ENCODE peak calls at places on chromosomes 13 and 19, in five cellular contexts. E, M, Y, P and O are unnamed samples.

GRCh38 chr19:52599241-52599640 is 29.2 kb downstream of the ZNF701 start:
- DNase-seq in E (no peak), M (no peak), Y (no peak), P (no peak), O (no peak)

GRCh38 chr13:94205896-94206295 is 273.6 kb downstream of the DCT start:
- DNase-seq in E (no peak), M (no peak), Y (no peak), P (no peak), O (no peak)

GRCh38 chr13:76754414-76754813 is 131.8 kb downstream of the KCTD12 start:
- DNase-seq in E (no peak), M (peak), Y (peak), P (peak), O (no peak)

GRCh38 chr19:14871619-14872230 is 14.2 kb downstream of the OR7A17 start:
- DNase-seq in E (no peak), M (no peak), Y (peak), P (no peak), O (no peak)

GRCh38 chr19:16078311-16078758 is 2.0 kb downstream of the TPM4 start:
- DNase-seq in E (no peak), M (peak), Y (peak), P (peak), O (no peak)

GRCh38 chr19:13206581-13206980 is 56.4 kb downstream of the IER2 start:
- DNase-seq in E (no peak), M (no peak), Y (no peak), P (no peak), O (no peak)

GRCh38 chr13:19864018-19864338 is 529 bp upstream of the ZMYM5 start:
- DNase-seq in E (no peak), M (peak), Y (no peak), P (peak), O (no peak)

GRCh38 chr13:98099627-98100026 is 43.3 kb upstream of the FARP1 start:
- DNase-seq in E (no peak), M (no peak), Y (no peak), P (no peak), O (no peak)

GRCh38 chr13:113584205-113584869 is at the start of gene TFDP1:
- DNase-seq in E (peak), M (peak), Y (peak), P (peak), O (peak)

GRCh38 chr13:29934531-29935308 is 84.3 kb upstream of the UBL3 start:
- DNase-seq in E (no peak), M (no peak), Y (peak), P (no peak), O (no peak)

GRCh38 chr13:76795701-76796695 is 90.2 kb downstream of the KCTD12 start:
- DNase-seq in E (no peak), M (no peak), Y (no peak), P (no peak), O (no peak)

GRCh38 chr19:947707-948533 is 22.1 kb downstream of the ARID3A start:
- DNase-seq in E (no peak), M (peak), Y (no peak), P (peak), O (no peak)

GRCh38 chr19:18698321-18699167 is 15.1 kb downstream of the CRTC1 start:
- DNase-seq in E (no peak), M (no peak), Y (no peak), P (no peak), O (no peak)

GRCh38 chr19:56838930-56839664 is 1.4 kb downstream of the PEG3 start:
- DNase-seq in E (peak), M (peak), Y (peak), P (peak), O (no peak)

GRCh38 chr19:38684078-38684861 is 36.8 kb downstream of the ACTN4 start:
- DNase-seq in E (peak), M (no peak), Y (peak), P (peak), O (peak)

GRCh38 chr19:32287811-32288227 is 57.6 kb upstream of the ZNF507 start:
- DNase-seq in E (peak), M (peak), Y (peak), P (peak), O (peak)

GRCh38 chr13:98301721-98302120 is 124.7 kb upstream of the RNF113B start:
- DNase-seq in E (no peak), M (no peak), Y (peak), P (no peak), O (no peak)

GRCh38 chr13:33676700-33677048 is 141.3 kb upstream of the RFC3 start:
- DNase-seq in E (no peak), M (peak), Y (peak), P (peak), O (peak)

GRCh38 chr13:104171132-104171531 is 1104.9 kb upstream of the SLC10A2 start:
- DNase-seq in E (no peak), M (no peak), Y (no peak), P (no peak), O (no peak)

GRCh38 chr19:54189668-54190502 is 505 bp upstream of the MBOAT7 start:
- DNase-seq in E (peak), M (peak), Y (peak), P (peak), O (peak)

GRCh38 chr19:38905186-38905539 is 5.4 kb downstream of the NFKBIB start:
- DNase-seq in E (no peak), M (no peak), Y (no peak), P (no peak), O (no peak)

GRCh38 chr13:86409466-86410241 is 610.4 kb upstream of the SLITRK6 start:
- DNase-seq in E (no peak), M (no peak), Y (no peak), P (no peak), O (no peak)

GRCh38 chr13:35228536-35228935 is 248.0 kb downstream of the MAB21L1 start:
- DNase-seq in E (no peak), M (no peak), Y (no peak), P (no peak), O (no peak)

GRCh38 chr19:2288743-2289713 is 7.1 kb upstream of the PEAK3 start:
- DNase-seq in E (no peak), M (no peak), Y (no peak), P (no peak), O (no peak)

GRCh38 chr19:756232-756631 is 5.3 kb downstream of the MISP start:
- DNase-seq in E (no peak), M (peak), Y (peak), P (no peak), O (no peak)

GRCh38 chr19:1910169-1910568 is 5.0 kb downstream of the ADAT3 start:
- DNase-seq in E (no peak), M (peak), Y (no peak), P (no peak), O (no peak)

GRCh38 chr19:18029617-18030338 is 21.8 kb downstream of the ARRDC2 start:
- DNase-seq in E (no peak), M (peak), Y (peak), P (no peak), O (no peak)

GRCh38 chr19:44869728-44870470 is 21.2 kb upstream of the TOMM40 start:
- DNase-seq in E (no peak), M (no peak), Y (no peak), P (peak), O (no peak)

GRCh38 chr19:17255150-17255621 is 9.4 kb downstream of the USHBP1 start:
- DNase-seq in E (no peak), M (no peak), Y (peak), P (no peak), O (no peak)

GRCh38 chr13:25300861-25301346 is 521 bp upstream of the NUP58 start:
- DNase-seq in E (no peak), M (no peak), Y (no peak), P (no peak), O (no peak)

GRCh38 chr13:40190656-40191100 is 475.8 kb downstream of the FOXO1 start:
- DNase-seq in E (peak), M (peak), Y (peak), P (peak), O (peak)

GRCh38 chr19:14127176-14127575 is 9.2 kb downstream of the ASF1B start:
- DNase-seq in E (no peak), M (no peak), Y (no peak), P (no peak), O (no peak)

GRCh38 chr19:17680235-17680722 is 7.9 kb downstream of the UNC13A start:
- DNase-seq in E (peak), M (peak), Y (peak), P (peak), O (peak)

GRCh38 chr13:30690282-30691188 is 44.8 kb upstream of the ALOX5AP start:
- DNase-seq in E (peak), M (no peak), Y (peak), P (peak), O (peak)

GRCh38 chr19:34881982-34882381 is 44.7 kb upstream of the ZNF30 start:
- DNase-seq in E (no peak), M (no peak), Y (no peak), P (no peak), O (no peak)

GRCh38 chr13:50829896-50830295 is 13.6 kb downstream of the DLEU7 start:
- DNase-seq in E (no peak), M (no peak), Y (peak), P (no peak), O (peak)

GRCh38 chr19:49468199-49468598 is 5.8 kb upstream of the FLT3LG start:
- DNase-seq in E (no peak), M (no peak), Y (peak), P (no peak), O (no peak)

GRCh38 chr19:49468746-49469447 is 5.1 kb upstream of the FLT3LG start:
- DNase-seq in E (no peak), M (no peak), Y (peak), P (peak), O (no peak)

GRCh38 chr19:49472936-49473335 is 1.1 kb upstream of the FLT3LG start:
- DNase-seq in E (no peak), M (no peak), Y (no peak), P (no peak), O (no peak)

GRCh38 chr19:49470615-49470978 is 3.4 kb upstream of the FLT3LG start:
- DNase-seq in E (no peak), M (no peak), Y (no peak), P (no peak), O (no peak)

DNA sequence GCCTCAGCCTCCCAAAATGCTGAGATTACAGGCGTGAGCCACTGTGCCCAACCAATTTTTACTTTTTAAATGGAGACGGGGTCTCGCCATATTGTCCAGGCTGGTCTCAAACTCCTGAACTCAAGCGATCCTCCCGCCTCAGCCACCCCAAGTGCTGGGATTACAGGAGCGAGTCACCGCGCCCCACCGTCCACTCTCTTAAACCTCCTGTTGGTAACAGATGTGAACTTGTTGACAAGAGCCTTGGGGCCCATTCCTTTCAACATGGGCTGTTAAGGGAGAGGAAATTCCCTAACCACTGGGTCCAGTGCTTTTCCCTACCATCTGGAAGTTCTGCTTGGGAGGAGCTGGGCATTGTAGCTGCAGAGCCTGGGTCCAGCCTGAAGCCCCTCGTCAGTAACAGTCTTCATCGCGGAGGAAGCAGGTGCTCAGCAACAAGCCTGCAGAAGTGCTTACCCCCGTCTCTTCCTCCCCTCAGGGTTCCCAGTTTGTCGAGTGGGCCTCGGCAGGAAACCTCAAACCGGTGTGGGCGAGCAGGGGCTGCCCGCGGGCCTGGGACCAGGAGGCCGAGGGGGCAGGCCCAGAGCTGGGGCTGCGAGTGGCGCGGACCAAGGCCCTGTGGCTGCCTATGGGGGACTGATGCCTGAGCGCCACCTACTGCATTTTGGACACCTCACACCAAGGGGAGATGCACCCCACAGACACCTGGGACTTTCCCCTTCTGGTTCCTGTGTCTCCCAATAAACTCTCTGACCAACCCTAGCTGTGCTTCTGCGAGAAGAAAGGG is 4.0 kb upstream of the FLT3LG start:
- DNase-seq in E (no peak), M (no peak), Y (peak), P (no peak), O (no peak)
- TF ChIP-seq CTCF in E (no peak), M (peak), Y (no peak), P (no peak), O (no peak)

DNA sequence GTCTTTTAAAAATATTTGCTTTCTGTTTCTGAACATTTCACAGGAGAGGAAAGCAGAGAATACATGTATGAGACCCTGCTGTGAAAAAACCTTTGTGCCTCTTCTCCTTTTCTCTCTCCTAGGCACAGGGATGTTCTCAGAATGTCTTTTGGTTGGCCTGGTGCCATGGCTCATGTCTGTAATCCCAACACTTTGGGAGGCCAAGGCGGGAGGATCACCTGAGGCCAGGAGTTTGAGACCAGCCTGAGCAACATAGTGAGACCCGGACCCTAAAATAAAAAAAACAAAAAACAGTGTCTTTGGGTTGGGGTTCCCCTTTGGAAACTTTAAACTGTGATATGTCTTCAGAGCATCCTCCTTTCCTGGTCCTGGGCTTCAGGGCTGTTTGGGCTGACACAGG is 1.5 kb downstream of the ZNF627 start:
- DNase-seq in E (no peak), M (no peak), Y (no peak), P (no peak), O (no peak)
- H3K4me3 ChIP-seq in E (no peak), M (no peak), Y (no peak), P (peak), O (no peak)

GRCh38 chr13:102879793-102880499 is 34.1 kb downstream of the ERCC5 start:
- DNase-seq in E (no peak), M (no peak), Y (no peak), P (no peak), O (no peak)
- TF ChIP-seq CTCF in E (no peak), M (no peak), Y (no peak), P (no peak), O (no peak)

GRCh38 chr19:48511321-48511731 is 309 bp downstream of the LMTK3 start:
- DNase-seq in E (no peak), M (peak), Y (no peak), P (no peak), O (no peak)

GRCh38 chr19:48510421-48511268 is 990 bp downstream of the LMTK3 start:
- DNase-seq in E (no peak), M (peak), Y (peak), P (peak), O (no peak)

GRCh38 chr19:48512504-48513288 is 1.1 kb upstream of the LMTK3 start:
- DNase-seq in E (no peak), M (no peak), Y (no peak), P (no peak), O (no peak)

GRCh38 chr19:48513289-48514122 is 1.9 kb upstream of the LMTK3 start:
- DNase-seq in E (no peak), M (peak), Y (peak), P (peak), O (peak)

GRCh38 chr19:48511800-48512503 is at the start of gene LMTK3:
- DNase-seq in E (no peak), M (peak), Y (no peak), P (no peak), O (no peak)
- H3K4me3 ChIP-seq in E (peak), M (peak), Y (peak), P (no peak), O (no peak)

GRCh38 chr19:29966594-29967249 is 24.7 kb downstream of the URI1 start:
- DNase-seq in E (no peak), M (no peak), Y (peak), P (no peak), O (no peak)
- TF ChIP-seq CTCF in E (peak), M (peak), Y (peak), P (no peak), O (peak)

GRCh38 chr13:27826379-27827353 is 34.4 kb downstream of the GSX1 start:
- DNase-seq in E (peak), M (peak), Y (peak), P (peak), O (peak)
- H3K4me3 ChIP-seq in E (no peak), M (peak), Y (peak), P (peak), O (peak)

GRCh38 chr13:36395280-36395679 is 37.0 kb upstream of the CCNA1 start:
- DNase-seq in E (peak), M (no peak), Y (peak), P (no peak), O (peak)
- TF ChIP-seq CTCF in E (peak), M (no peak), Y (peak), P (peak), O (peak)

GRCh38 chr19:43465468-43466120 is at the start of gene LYPD3:
- DNase-seq in E (peak), M (no peak), Y (peak), P (no peak), O (no peak)
- H3K4me3 ChIP-seq in E (no peak), M (peak), Y (peak), P (peak), O (no peak)

GRCh38 chr13:101121608-101122007 is 294.7 kb downstream of the NALCN start:
- DNase-seq in E (no peak), M (no peak), Y (no peak), P (no peak), O (no peak)

GRCh38 chr13:101116826-101117225 is 299.5 kb downstream of the NALCN start:
- DNase-seq in E (no peak), M (no peak), Y (no peak), P (no peak), O (no peak)

GRCh38 chr13:101116381-101116780 is 299.9 kb downstream of the NALCN start:
- DNase-seq in E (no peak), M (no peak), Y (no peak), P (no peak), O (no peak)

GRCh38 chr13:101111894-101112293 is 304.4 kb downstream of the NALCN start:
- DNase-seq in E (no peak), M (no peak), Y (no peak), P (no peak), O (no peak)

GRCh38 chr13:101115762-101116161 is 300.5 kb downstream of the NALCN start:
- DNase-seq in E (no peak), M (no peak), Y (peak), P (no peak), O (no peak)
- TF ChIP-seq CTCF in E (no peak), M (peak), Y (peak), P (no peak), O (peak)

GRCh38 chr19:4967738-4968461 is 1.0 kb upstream of the KDM4B start:
- DNase-seq in E (no peak), M (no peak), Y (peak), P (no peak), O (peak)
- H3K4me3 ChIP-seq in E (peak), M (peak), Y (peak), P (peak), O (peak)